ENCODE peak calls at places on chromosomes 5 and 9, in six cellular contexts. V is WTC11, J is activated T-cell treated with anti-CD3 and anti-CD28 coated beads for 1 hour, B is GM23248, N is NCI-H1417, Z is psoas muscle. U is an unnamed sample.

GRCh38 chr5:34772267-34772666 is 66.7 kb upstream of the TTC23L start:
- DNase-seq in V (no peak), J (no peak), B (no peak), N (no peak), Z (no peak), U (no peak)

GRCh38 chr5:80125962-80126480 is 90.9 kb downstream of the THBS4 start:
- DNase-seq in V (no peak), J (no peak), B (peak), N (no peak), Z (no peak), U (peak)

GRCh38 chr9:22913026-22913425 is 466.4 kb downstream of the DMRTA1 start:
- DNase-seq in V (no peak), J (no peak), B (no peak), N (no peak), Z (no peak), U (no peak)

GRCh38 chr9:78874056-78874455 is 577.1 kb downstream of the PSAT1 start:
- DNase-seq in V (no peak), J (no peak), B (no peak), N (no peak), Z (no peak), U (peak)

GRCh38 chr9:113649054-113649453 is 185.5 kb downstream of the RGS3 start:
- DNase-seq in V (no peak), J (no peak), B (peak), N (peak), Z (peak), U (peak)

GRCh38 chr9:106069241-106069640 is 374.9 kb downstream of the TMEM38B start:
- DNase-seq in V (no peak), J (no peak), B (no peak), N (no peak), Z (no peak), U (no peak)

GRCh38 chr9:22307013-22307711 is 139.5 kb upstream of the DMRTA1 start:
- DNase-seq in V (peak), J (no peak), B (peak), N (no peak), Z (no peak), U (peak)

GRCh38 chr5:174247239-174247638 is 201.7 kb downstream of the NSG2 start:
- DNase-seq in V (no peak), J (no peak), B (no peak), N (no peak), Z (no peak), U (no peak)

GRCh38 chr5:158878227-158878626 is 221.5 kb downstream of the EBF1 start:
- DNase-seq in V (no peak), J (no peak), B (no peak), N (no peak), Z (no peak), U (no peak)

GRCh38 chr9:70901741-70902140 is 219.7 kb downstream of the TRPM3 start:
- DNase-seq in V (no peak), J (no peak), B (no peak), N (no peak), Z (no peak), U (no peak)

GRCh38 chr9:137807721-137808703 is 69.6 kb upstream of the CACNA1B start:
- DNase-seq in V (no peak), J (no peak), B (no peak), N (no peak), Z (no peak), U (no peak)

GRCh38 chr9:107465467-107466451 is 23.8 kb downstream of the KLF4 start:
- DNase-seq in V (peak), J (no peak), B (peak), N (no peak), Z (peak), U (peak)

GRCh38 chr9:101977614-101978210 is 239.3 kb upstream of the GRIN3A start:
- DNase-seq in V (no peak), J (no peak), B (peak), N (no peak), Z (no peak), U (peak)

GRCh38 chr5:118984602-118985001 is 3.7 kb downstream of the DTWD2 start:
- DNase-seq in V (no peak), J (no peak), B (peak), N (no peak), Z (no peak), U (peak)

GRCh38 chr5:109146611-109147010 is 263.2 kb downstream of the PJA2 start:
- DNase-seq in V (no peak), J (no peak), B (peak), N (no peak), Z (no peak), U (no peak)

GRCh38 chr5:111869681-111870080 is 112.7 kb upstream of the NREP start:
- DNase-seq in V (no peak), J (no peak), B (peak), N (no peak), Z (no peak), U (peak)

GRCh38 chr9:128913048-128913900 is 7.5 kb upstream of the PHYHD1 start:
- DNase-seq in V (no peak), J (no peak), B (peak), N (no peak), Z (no peak), U (peak)

GRCh38 chr5:131466171-131466766 is 168.8 kb downstream of the RAPGEF6 start:
- DNase-seq in V (no peak), J (no peak), B (peak), N (no peak), Z (no peak), U (peak)

GRCh38 chr5:3220201-3220600 is 375.4 kb upstream of the IRX1 start:
- DNase-seq in V (no peak), J (no peak), B (no peak), N (no peak), Z (no peak), U (no peak)

GRCh38 chr5:172383231-172383802 is 71.0 kb downstream of the SH3PXD2B start:
- DNase-seq in V (no peak), J (no peak), B (peak), N (no peak), Z (no peak), U (peak)

GRCh38 chr5:147675168-147675567 is 107.4 kb downstream of the JAKMIP2 start:
- DNase-seq in V (no peak), J (no peak), B (no peak), N (no peak), Z (no peak), U (no peak)

GRCh38 chr9:87534957-87535356 is 37.3 kb downstream of the DAPK1 start:
- DNase-seq in V (no peak), J (no peak), B (no peak), N (no peak), Z (no peak), U (no peak)

U was measured in EH.